ENCODE peak calls at places on chromosomes 2 and 18, in eight cellular contexts. Z is astrocyte of the spinal cord; J is CD8-positive, alpha-beta T cell; K is naive thymus-derived CD4-positive, alpha-beta T cell; Q is colonic mucosa; X is fibroblast of lung; C is heart right ventricle; U is AG09309. V is an unnamed sample.

GRCh38 chr2:201261471-201261870 is 1.1 kb downstream of the CASP8 start:
- DNase-seq in C (no peak), U (no peak), Z (no peak), X (no peak), J (peak), K (peak), Q (peak), V (no peak)

GRCh38 chr2:171327043-171327496 is 106.7 kb downstream of the METTL8 start:
- DNase-seq in C (no peak), Q (no peak), Z (peak), K (no peak), U (no peak), J (no peak), X (peak), V (no peak)

GRCh38 chr2:31075936-31076590 is 62.2 kb downstream of the GALNT14 start:
- DNase-seq in K (no peak), Q (no peak), U (no peak), J (no peak), X (no peak), Z (peak), C (no peak), V (no peak)

GRCh38 chr18:11512096-11513030 is 97.0 kb upstream of the SLC35G4 start:
- DNase-seq in Q (no peak), Z (no peak), X (no peak), U (no peak), J (no peak), C (no peak), K (no peak), V (no peak)

GRCh38 chr2:180891360-180891759 is 89.0 kb upstream of the UBE2E3 start:
- DNase-seq in U (no peak), Z (no peak), K (no peak), X (no peak), J (no peak), Q (no peak), C (no peak), V (no peak)

GRCh38 chr18:30997223-30997622 is 45.3 kb downstream of the DSC3 start:
- DNase-seq in C (no peak), Q (no peak), Z (no peak), K (no peak), X (no peak), J (no peak), U (no peak), V (no peak)

GRCh38 chr2:11802782-11803191 is 56.4 kb downstream of the LPIN1 start:
- DNase-seq in X (peak), K (no peak), C (no peak), U (no peak), J (no peak), Z (peak), Q (no peak), V (peak)

GRCh38 chr2:75340560-75340959 is 141.2 kb upstream of the TACR1 start:
- DNase-seq in X (peak), Q (no peak), K (no peak), Z (no peak), C (no peak), U (peak), J (no peak), V (peak)

GRCh38 chr2:99127999-99128398 is 13.5 kb upstream of the C2orf15 start:
- DNase-seq in Q (no peak), K (no peak), Z (no peak), X (no peak), C (no peak), J (no peak), U (no peak), V (no peak)

GRCh38 chr18:68484241-68484640 is 230.7 kb downstream of the TMX3 start:
- DNase-seq in X (peak), C (no peak), Q (no peak), Z (peak), K (no peak), J (no peak), U (no peak), V (no peak)

GRCh38 chr18:79876497-79876896 is 75.0 kb downstream of the SLC66A2 start:
- DNase-seq in Z (no peak), C (no peak), J (no peak), X (no peak), K (no peak), U (no peak), Q (no peak), V (no peak)

GRCh38 chr18:10927980-10928605 is 221.3 kb downstream of the PIEZO2 start:
- DNase-seq in J (no peak), C (no peak), Q (no peak), U (no peak), K (no peak), Z (peak), X (peak), V (no peak)

GRCh38 chr18:39455300-39455699 is 1889.7 kb upstream of the CELF4 start:
- DNase-seq in U (no peak), K (no peak), Q (no peak), Z (peak), X (peak), C (no peak), J (no peak), V (peak)

GRCh38 chr2:46811379-46812310 is 104.0 kb downstream of the MCFD2 start:
- DNase-seq in Q (no peak), U (no peak), X (no peak), K (no peak), C (no peak), Z (no peak), J (no peak), V (no peak)

GRCh38 chr18:26228562-26229260 is 2.5 kb downstream of the TAF4B start:
- DNase-seq in K (no peak), C (no peak), Q (no peak), X (no peak), Z (no peak), U (no peak), J (no peak), V (no peak)

GRCh38 chr18:26226229-26227050 is at the start of gene TAF4B:
- DNase-seq in U (peak), Z (peak), Q (peak), C (peak), K (peak), J (peak), X (peak), V (peak)

GRCh38 chr18:26225915-26226228 is 373 bp upstream of the TAF4B start:
- DNase-seq in K (no peak), Z (no peak), U (no peak), Q (no peak), C (no peak), X (no peak), J (no peak), V (no peak)

GRCh38 chr18:26227051-26227672 is 917 bp downstream of the TAF4B start:
- DNase-seq in X (no peak), K (no peak), C (peak), J (no peak), Z (peak), Q (peak), U (no peak), V (no peak)

DNA sequence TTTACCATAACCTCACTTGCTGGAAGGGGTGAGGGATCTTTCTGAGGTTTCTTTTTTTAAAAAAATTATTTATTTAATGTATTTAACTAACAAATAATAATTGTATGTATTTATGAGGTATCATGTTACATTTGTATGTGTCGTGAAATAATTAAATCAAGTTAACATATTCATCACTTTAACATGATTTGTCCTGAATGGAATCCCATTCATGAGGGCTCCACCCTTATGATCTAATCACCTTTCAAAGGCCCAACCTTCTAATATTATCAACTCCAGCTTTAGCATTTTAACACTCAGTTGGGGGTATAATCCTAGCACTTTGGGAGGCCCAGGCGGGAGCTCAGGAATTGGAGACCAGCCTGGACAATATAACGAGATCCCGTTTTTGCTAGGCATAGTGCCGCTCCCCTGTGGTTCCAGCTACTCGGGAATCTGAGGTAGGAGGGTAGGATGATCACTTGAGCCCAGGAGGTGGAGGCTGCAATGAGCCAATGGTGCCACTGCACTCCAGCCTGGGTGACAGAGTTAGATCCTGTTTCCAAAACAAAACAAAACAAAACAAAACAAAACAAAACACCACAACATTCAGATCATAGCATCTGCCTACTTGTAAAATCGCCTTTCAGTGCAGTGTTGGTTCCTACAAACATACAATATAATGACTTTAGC is 1.1 kb upstream of the TAF4B start:
- DNase-seq in U (no peak), X (no peak), Q (no peak), J (no peak), K (no peak), C (no peak), Z (no peak), V (no peak)
- H3K4me3 ChIP-seq in U (no peak), X (no peak), Q (no peak), J (no peak), K (no peak), C (no peak), Z (no peak), V (no peak)

GRCh38 chr2:128819092-128819491 is 500.4 kb upstream of the HS6ST1 start:
- DNase-seq in K (no peak), U (no peak), Z (no peak), C (no peak), X (no peak), Q (no peak), J (no peak), V (no peak)
- H3K4me3 ChIP-seq in K (no peak), U (no peak), Z (no peak), C (no peak), X (no peak), Q (no peak), J (no peak), V (no peak)

GRCh38 chr2:112603731-112604130 is 19.3 kb downstream of the CHCHD5 start:
- DNase-seq in J (no peak), U (no peak), C (no peak), X (no peak), K (no peak), Q (no peak), Z (no peak), V (no peak)

GRCh38 chr2:112606567-112606966 is 22.2 kb downstream of the CHCHD5 start:
- DNase-seq in X (no peak), Z (no peak), J (no peak), K (no peak), C (no peak), U (no peak), Q (peak), V (no peak)

GRCh38 chr2:112602917-112603316 is 18.5 kb downstream of the CHCHD5 start:
- DNase-seq in K (no peak), C (no peak), J (no peak), X (no peak), Q (no peak), U (no peak), Z (no peak), V (no peak)

GRCh38 chr2:112605926-112606325 is 21.5 kb downstream of the CHCHD5 start:
- DNase-seq in X (no peak), J (no peak), K (no peak), Q (no peak), Z (no peak), C (no peak), U (no peak), V (no peak)

GRCh38 chr2:112604952-112605351 is 20.5 kb downstream of the CHCHD5 start:
- DNase-seq in Z (no peak), Q (no peak), C (no peak), J (no peak), K (no peak), X (no peak), U (no peak), V (no peak)
- H3K4me3 ChIP-seq in Z (no peak), Q (no peak), C (no peak), J (no peak), K (no peak), X (no peak), U (no peak), V (no peak)

DNA sequence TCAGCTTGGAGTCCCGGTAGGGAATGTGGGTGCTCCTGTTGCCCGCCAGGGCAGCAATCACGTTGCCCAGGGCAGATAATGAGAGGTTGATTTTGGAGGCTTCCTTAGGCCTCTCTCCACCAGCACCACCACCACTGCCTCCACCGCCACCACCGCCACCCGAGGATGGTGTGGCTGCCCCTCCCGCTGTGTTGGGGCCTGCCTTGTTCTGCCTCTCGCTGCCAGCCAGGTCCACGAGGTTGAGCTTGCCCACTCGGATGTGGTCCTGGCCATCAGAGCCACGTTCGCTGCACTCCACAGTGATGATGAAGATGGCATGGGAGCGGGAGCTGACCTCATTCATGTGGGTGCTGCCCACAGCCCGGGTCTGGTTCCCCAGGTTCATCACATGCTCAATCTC is 1.3 kb downstream of the KIF3C start:
- DNase-seq in Q (no peak), X (no peak), Z (no peak), K (no peak), U (no peak), J (no peak), C (no peak), V (no peak)
- H3K4me3 ChIP-seq in Q (no peak), X (peak), Z (peak), K (no peak), U (no peak), J (no peak), C (no peak), V (no peak)

DNA sequence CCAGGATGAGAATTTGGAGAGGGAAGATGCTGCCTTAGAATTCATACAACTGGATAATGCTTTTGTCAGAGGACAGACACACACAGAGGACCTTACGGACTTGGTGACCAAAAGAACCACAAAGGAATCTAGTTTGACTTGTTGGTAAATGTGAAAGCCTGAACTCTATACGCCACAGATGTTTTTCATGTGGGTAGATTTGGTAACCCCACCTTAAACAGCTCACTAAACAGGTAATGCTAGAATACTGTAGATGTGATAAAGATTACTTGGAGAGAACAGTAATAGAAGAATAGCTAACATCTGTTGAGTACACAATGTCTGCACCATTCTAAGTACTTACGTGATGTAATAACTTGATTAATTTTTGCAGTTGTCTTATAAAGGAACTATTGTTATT is 24.1 kb downstream of the ANXA4 start:
- DNase-seq in Q (no peak), Z (no peak), U (no peak), C (no peak), X (no peak), K (no peak), J (no peak), V (no peak)
- H3K4me3 ChIP-seq in Q (no peak), Z (no peak), U (no peak), C (no peak), X (no peak), K (no peak), J (no peak), V (no peak)